ENCODE peak calls at places on chromosomes 11 and 22, in five cellular contexts. One of them, this sample, is unnamed.

GRCh38 chr11:81870066-81870412 is 863.6 kb downstream of the FAM181B start:
- DNase-seq in CD8-positive, alpha-beta T cell: no peak
- DNase-seq in left ventricle myocardium inferior: no peak
- DNase-seq in vagina: no peak
- DNase-seq in naive thymus-derived CD4-positive, alpha-beta T cell: no peak
- DNase-seq in this sample: no peak

GRCh38 chr11:43602670-43603069 is 77.9 kb upstream of the HSD17B12 start:
- DNase-seq in naive thymus-derived CD4-positive, alpha-beta T cell: no peak
- DNase-seq in CD8-positive, alpha-beta T cell: no peak
- DNase-seq in vagina: no peak
- DNase-seq in left ventricle myocardium inferior: no peak
- DNase-seq in this sample: no peak

GRCh38 chr11:110362916-110363574 is 66.6 kb upstream of the RDX start:
- DNase-seq in vagina: no peak
- DNase-seq in naive thymus-derived CD4-positive, alpha-beta T cell: no peak
- DNase-seq in CD8-positive, alpha-beta T cell: no peak
- DNase-seq in left ventricle myocardium inferior: no peak
- DNase-seq in this sample: no peak

GRCh38 chr11:57460756-57461749 is 725 bp downstream of the RTN4RL2 start:
- DNase-seq in vagina: no peak
- DNase-seq in naive thymus-derived CD4-positive, alpha-beta T cell: no peak
- DNase-seq in left ventricle myocardium inferior: no peak
- DNase-seq in CD8-positive, alpha-beta T cell: no peak
- DNase-seq in this sample: peak; percentile 25

GRCh38 chr22:43854151-43854785 is 8.0 kb downstream of the SULT4A1 start:
- DNase-seq in naive thymus-derived CD4-positive, alpha-beta T cell: no peak
- DNase-seq in CD8-positive, alpha-beta T cell: no peak
- DNase-seq in vagina: no peak
- DNase-seq in left ventricle myocardium inferior: no peak
- DNase-seq in this sample: no peak

GRCh38 chr11:13283636-13284035 is 6.0 kb downstream of the BMAL1 start:
- DNase-seq in left ventricle myocardium inferior: no peak
- DNase-seq in CD8-positive, alpha-beta T cell: no peak
- DNase-seq in naive thymus-derived CD4-positive, alpha-beta T cell: no peak
- DNase-seq in vagina: no peak
- DNase-seq in this sample: no peak

GRCh38 chr11:123570939-123571590 is 83.4 kb downstream of the SCN3B start:
- DNase-seq in naive thymus-derived CD4-positive, alpha-beta T cell: no peak
- DNase-seq in vagina: no peak
- DNase-seq in left ventricle myocardium inferior: no peak
- DNase-seq in CD8-positive, alpha-beta T cell: no peak
- DNase-seq in this sample: no peak

GRCh38 chr22:20565761-20566160 is 58.4 kb downstream of the MED15 start:
- DNase-seq in left ventricle myocardium inferior: no peak
- DNase-seq in naive thymus-derived CD4-positive, alpha-beta T cell: no peak
- DNase-seq in CD8-positive, alpha-beta T cell: no peak
- DNase-seq in vagina: no peak
- DNase-seq in this sample: peak; percentile 17

GRCh38 chr22:49301398-49302149 is 526.1 kb downstream of the BRD1 start:
- DNase-seq in vagina: peak; percentile 91
- DNase-seq in left ventricle myocardium inferior: no peak
- DNase-seq in naive thymus-derived CD4-positive, alpha-beta T cell: no peak
- DNase-seq in CD8-positive, alpha-beta T cell: no peak
- DNase-seq in this sample: no peak

GRCh38 chr22:49298834-49299750 is 528.6 kb downstream of the BRD1 start:
- DNase-seq in left ventricle myocardium inferior: no peak
- DNase-seq in vagina: peak; percentile 82
- DNase-seq in naive thymus-derived CD4-positive, alpha-beta T cell: no peak
- DNase-seq in CD8-positive, alpha-beta T cell: no peak
- DNase-seq in this sample: no peak

GRCh38 chr22:49299821-49300231 is 527.8 kb downstream of the BRD1 start:
- DNase-seq in naive thymus-derived CD4-positive, alpha-beta T cell: no peak
- DNase-seq in left ventricle myocardium inferior: no peak
- DNase-seq in vagina: peak; percentile 82
- DNase-seq in CD8-positive, alpha-beta T cell: no peak
- DNase-seq in this sample: no peak

GRCh38 chr22:49300951-49301397 is 526.7 kb downstream of the BRD1 start:
- DNase-seq in naive thymus-derived CD4-positive, alpha-beta T cell: no peak
- DNase-seq in vagina: peak; percentile 82
- DNase-seq in CD8-positive, alpha-beta T cell: no peak
- DNase-seq in left ventricle myocardium inferior: no peak
- DNase-seq in this sample: no peak

GRCh38 chr22:49300241-49300640 is 527.4 kb downstream of the BRD1 start:
- DNase-seq in vagina: peak; percentile 61
- DNase-seq in naive thymus-derived CD4-positive, alpha-beta T cell: no peak
- DNase-seq in CD8-positive, alpha-beta T cell: no peak
- DNase-seq in left ventricle myocardium inferior: no peak
- DNase-seq in this sample: no peak
- H3K9me3 ChIP-seq in vagina: no peaks in the 10 kb centered on the region
- H3K9me3 ChIP-seq in naive thymus-derived CD4-positive, alpha-beta T cell: no peaks in the 10 kb centered on the region
- H3K9me3 ChIP-seq in CD8-positive, alpha-beta T cell: no peaks in the 10 kb centered on the region
- H3K9me3 ChIP-seq in left ventricle myocardium inferior: peaks cover under 1% of the 10 kb centered on the region
- H3K9me3 ChIP-seq in this sample: no peaks in the 10 kb centered on the region

DNA sequence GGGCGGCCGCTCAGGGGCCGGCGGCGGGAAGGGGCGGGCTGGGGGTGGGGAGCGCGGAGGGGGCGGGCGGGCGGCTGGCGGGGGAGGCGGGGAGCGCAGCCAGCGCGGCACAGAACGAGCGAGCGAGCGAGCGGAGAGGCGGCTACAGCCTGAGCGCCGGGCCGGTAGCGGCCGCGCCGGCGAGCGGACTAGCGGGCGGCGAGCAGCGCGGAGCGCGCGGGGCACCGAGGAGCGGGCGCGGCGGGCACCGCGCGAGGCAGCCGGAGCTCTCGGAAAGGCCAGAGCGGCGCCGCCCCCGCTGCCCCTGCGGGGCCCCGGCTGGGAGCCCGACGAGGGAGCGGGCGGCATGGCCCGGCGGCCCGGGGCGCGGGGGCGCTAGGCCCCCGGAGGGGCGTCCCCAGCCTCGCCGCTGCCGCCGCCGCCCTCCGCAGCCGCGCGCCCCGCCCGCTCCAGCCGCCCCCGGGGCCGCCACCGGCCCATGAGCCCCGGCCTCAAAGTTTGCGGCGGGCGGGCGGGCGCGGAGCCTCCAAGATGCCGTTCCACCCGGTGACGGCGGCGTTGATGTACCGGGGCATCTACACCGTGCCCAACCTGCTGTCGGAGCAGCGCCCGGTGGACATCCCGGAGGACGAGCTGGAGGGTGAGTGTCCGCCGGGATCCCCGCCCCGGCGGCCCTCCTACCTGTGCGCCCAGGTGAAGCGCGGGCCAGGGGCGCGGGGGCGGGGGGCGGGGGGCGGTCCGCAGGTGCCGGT is at the start of gene CABP7:
- DNase-seq in vagina: no peak
- DNase-seq in left ventricle myocardium inferior: no peak
- DNase-seq in naive thymus-derived CD4-positive, alpha-beta T cell: no peak
- DNase-seq in CD8-positive, alpha-beta T cell: no peak
- DNase-seq in this sample: no peak
- H3K4me3 ChIP-seq in vagina: no peak within 1 kb of the TSS
- H3K4me3 ChIP-seq in left ventricle myocardium inferior: peak within 1 kb of the TSS; percentile 29
- H3K4me3 ChIP-seq in naive thymus-derived CD4-positive, alpha-beta T cell: no peak within 1 kb of the TSS
- H3K4me3 ChIP-seq in CD8-positive, alpha-beta T cell: no peak within 1 kb of the TSS
- H3K4me3 ChIP-seq in this sample: no peak within 1 kb of the TSS

GRCh38 chr22:47396515-47396914 is 634.1 kb downstream of the TBC1D22A start:
- DNase-seq in naive thymus-derived CD4-positive, alpha-beta T cell: no peak
- DNase-seq in left ventricle myocardium inferior: no peak
- DNase-seq in vagina: no peak
- DNase-seq in CD8-positive, alpha-beta T cell: no peak
- DNase-seq in this sample: no peak

GRCh38 chr22:47398491-47398890 is 636.0 kb downstream of the TBC1D22A start:
- DNase-seq in CD8-positive, alpha-beta T cell: no peak
- DNase-seq in naive thymus-derived CD4-positive, alpha-beta T cell: no peak
- DNase-seq in left ventricle myocardium inferior: no peak
- DNase-seq in vagina: no peak
- DNase-seq in this sample: no peak

GRCh38 chr22:47398921-47399790 is 636.7 kb downstream of the TBC1D22A start:
- DNase-seq in naive thymus-derived CD4-positive, alpha-beta T cell: no peak
- DNase-seq in left ventricle myocardium inferior: no peak
- DNase-seq in CD8-positive, alpha-beta T cell: no peak
- DNase-seq in vagina: no peak
- DNase-seq in this sample: no peak

GRCh38 chr22:47396105-47396504 is 633.7 kb downstream of the TBC1D22A start:
- DNase-seq in left ventricle myocardium inferior: no peak
- DNase-seq in naive thymus-derived CD4-positive, alpha-beta T cell: no peak
- DNase-seq in CD8-positive, alpha-beta T cell: no peak
- DNase-seq in vagina: no peak
- DNase-seq in this sample: no peak

GRCh38 chr22:47397673-47398072 is 635.2 kb downstream of the TBC1D22A start:
- DNase-seq in vagina: no peak
- DNase-seq in left ventricle myocardium inferior: no peak
- DNase-seq in naive thymus-derived CD4-positive, alpha-beta T cell: no peak
- DNase-seq in CD8-positive, alpha-beta T cell: no peak
- DNase-seq in this sample: no peak
- H3K9me3 ChIP-seq in vagina: no peaks in the 10 kb centered on the region
- H3K9me3 ChIP-seq in left ventricle myocardium inferior: no peaks in the 10 kb centered on the region
- H3K9me3 ChIP-seq in naive thymus-derived CD4-positive, alpha-beta T cell: no peaks in the 10 kb centered on the region
- H3K9me3 ChIP-seq in CD8-positive, alpha-beta T cell: no peaks in the 10 kb centered on the region
- H3K9me3 ChIP-seq in this sample: no peaks in the 10 kb centered on the region

DNA sequence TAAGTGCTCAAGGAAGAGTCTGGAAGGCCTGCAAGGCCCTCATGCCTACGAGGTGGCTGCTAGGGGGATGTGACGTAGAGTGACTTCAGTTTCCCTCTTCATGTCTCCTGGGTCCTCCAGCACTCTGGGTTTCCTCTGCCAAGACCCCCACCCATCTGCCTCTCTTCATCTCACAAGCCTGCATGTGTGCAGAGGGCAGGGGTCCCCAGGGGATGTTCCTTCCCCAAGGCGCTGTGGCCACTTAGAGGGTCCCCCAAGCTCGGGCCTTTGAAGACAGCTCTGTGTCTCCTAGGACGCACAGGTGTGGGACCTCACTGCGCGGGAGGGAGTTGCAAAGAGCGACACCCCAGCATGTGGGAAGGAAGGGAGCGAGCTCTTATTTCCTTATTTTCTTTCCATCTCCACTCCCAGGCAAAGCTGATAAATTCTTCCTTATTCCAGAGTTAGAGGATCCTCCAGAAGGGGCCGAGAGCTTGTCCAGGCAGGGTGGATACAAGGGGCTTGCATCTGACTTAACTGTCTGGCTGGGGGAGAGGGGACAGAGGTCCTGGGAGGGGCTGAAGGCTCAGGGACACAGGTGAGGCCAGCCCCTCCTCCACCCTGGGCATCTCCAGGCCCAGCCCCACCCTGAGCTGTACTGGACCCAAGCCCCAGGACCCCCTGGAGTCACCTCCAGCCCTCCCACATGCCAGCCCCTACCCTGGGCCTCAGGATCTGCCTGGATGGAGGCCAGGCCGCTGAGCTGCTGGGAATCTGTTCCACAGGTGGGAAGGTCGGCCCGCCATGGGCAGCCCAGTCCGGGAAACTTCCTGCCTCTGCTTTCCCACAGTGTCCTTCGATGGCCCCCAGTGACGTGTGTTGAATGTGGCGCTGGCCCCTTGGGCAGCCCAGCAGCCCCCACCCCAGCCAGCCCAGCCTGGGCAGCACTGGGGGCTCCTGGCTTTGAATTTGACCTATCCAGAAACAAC is 59.7 kb upstream of the KCNQ1OT1 start:
- DNase-seq in CD8-positive, alpha-beta T cell: no peak
- DNase-seq in left ventricle myocardium inferior: no peak
- DNase-seq in naive thymus-derived CD4-positive, alpha-beta T cell: no peak
- DNase-seq in vagina: no peak
- DNase-seq in this sample: peak; percentile 30
- H3K4me3 ChIP-seq in CD8-positive, alpha-beta T cell: no peak overlapping the region
- H3K4me3 ChIP-seq in left ventricle myocardium inferior: no peak overlapping the region
- H3K4me3 ChIP-seq in naive thymus-derived CD4-positive, alpha-beta T cell: no peak overlapping the region
- H3K4me3 ChIP-seq in vagina: no peak overlapping the region
- H3K4me3 ChIP-seq in this sample: no peak overlapping the region

GRCh38 chr11:2649400-2649799 is 50.4 kb downstream of the KCNQ1OT1 start:
- DNase-seq in CD8-positive, alpha-beta T cell: no peak
- DNase-seq in vagina: no peak
- DNase-seq in naive thymus-derived CD4-positive, alpha-beta T cell: no peak
- DNase-seq in left ventricle myocardium inferior: no peak
- DNase-seq in this sample: no peak

GRCh38 chr11:2647953-2648352 is 51.8 kb downstream of the KCNQ1OT1 start:
- DNase-seq in naive thymus-derived CD4-positive, alpha-beta T cell: no peak
- DNase-seq in CD8-positive, alpha-beta T cell: no peak
- DNase-seq in vagina: no peak
- DNase-seq in left ventricle myocardium inferior: no peak
- DNase-seq in this sample: no peak

GRCh38 chr11:2644844-2645778 is 54.7 kb downstream of the KCNQ1OT1 start:
- DNase-seq in left ventricle myocardium inferior: no peak
- DNase-seq in CD8-positive, alpha-beta T cell: no peak
- DNase-seq in naive thymus-derived CD4-positive, alpha-beta T cell: no peak
- DNase-seq in vagina: no peak
- DNase-seq in this sample: no peak

GRCh38 chr11:2645779-2646118 is 54.0 kb downstream of the KCNQ1OT1 start:
- DNase-seq in vagina: no peak
- DNase-seq in left ventricle myocardium inferior: no peak
- DNase-seq in naive thymus-derived CD4-positive, alpha-beta T cell: no peak
- DNase-seq in CD8-positive, alpha-beta T cell: no peak
- DNase-seq in this sample: no peak

GRCh38 chr11:2647167-2647566 is 52.6 kb downstream of the KCNQ1OT1 start:
- DNase-seq in naive thymus-derived CD4-positive, alpha-beta T cell: no peak
- DNase-seq in vagina: no peak
- DNase-seq in CD8-positive, alpha-beta T cell: no peak
- DNase-seq in left ventricle myocardium inferior: no peak
- DNase-seq in this sample: no peak
- H3K9me3 ChIP-seq in naive thymus-derived CD4-positive, alpha-beta T cell: peaks cover 28% of the 10 kb centered on the region
- H3K9me3 ChIP-seq in vagina: peaks cover 42% of the 10 kb centered on the region
- H3K9me3 ChIP-seq in CD8-positive, alpha-beta T cell: peaks cover 17% of the 10 kb centered on the region
- H3K9me3 ChIP-seq in left ventricle myocardium inferior: peaks cover 100% of the 10 kb centered on the region
- H3K9me3 ChIP-seq in this sample: peaks cover 83% of the 10 kb centered on the region

GRCh38 chr11:120608760-120609211 is 97.2 kb downstream of the GRIK4 start:
- DNase-seq in left ventricle myocardium inferior: peak; percentile 53
- DNase-seq in CD8-positive, alpha-beta T cell: no peak
- DNase-seq in vagina: no peak
- DNase-seq in naive thymus-derived CD4-positive, alpha-beta T cell: no peak
- DNase-seq in this sample: no peak

GRCh38 chr11:120605469-120605868 is 93.9 kb downstream of the GRIK4 start:
- DNase-seq in vagina: no peak
- DNase-seq in left ventricle myocardium inferior: no peak
- DNase-seq in naive thymus-derived CD4-positive, alpha-beta T cell: no peak
- DNase-seq in CD8-positive, alpha-beta T cell: no peak
- DNase-seq in this sample: no peak

GRCh38 chr11:120608061-120608460 is 96.5 kb downstream of the GRIK4 start:
- DNase-seq in CD8-positive, alpha-beta T cell: no peak
- DNase-seq in left ventricle myocardium inferior: no peak
- DNase-seq in naive thymus-derived CD4-positive, alpha-beta T cell: no peak
- DNase-seq in vagina: no peak
- DNase-seq in this sample: no peak

GRCh38 chr11:120603071-120603470 is 91.5 kb downstream of the GRIK4 start:
- DNase-seq in naive thymus-derived CD4-positive, alpha-beta T cell: no peak
- DNase-seq in vagina: no peak
- DNase-seq in left ventricle myocardium inferior: no peak
- DNase-seq in CD8-positive, alpha-beta T cell: no peak
- DNase-seq in this sample: no peak

GRCh38 chr11:120606116-120607010 is 94.8 kb downstream of the GRIK4 start:
- DNase-seq in CD8-positive, alpha-beta T cell: no peak
- DNase-seq in vagina: no peak
- DNase-seq in left ventricle myocardium inferior: no peak
- DNase-seq in naive thymus-derived CD4-positive, alpha-beta T cell: no peak
- DNase-seq in this sample: no peak
- H3K4me3 ChIP-seq in CD8-positive, alpha-beta T cell: no peak overlapping the region
- H3K4me3 ChIP-seq in vagina: no peak overlapping the region
- H3K4me3 ChIP-seq in left ventricle myocardium inferior: no peak overlapping the region
- H3K4me3 ChIP-seq in naive thymus-derived CD4-positive, alpha-beta T cell: no peak overlapping the region
- H3K4me3 ChIP-seq in this sample: no peak overlapping the region